ENCODE peak calls at places on chromosomes 4 and X, in nine cellular contexts. Q, N, M, W, U, A, D, Z and F are unnamed samples.
A peak's percentile ranks its signal among the peaks of the same experiment; 100 is the strongest.

GRCh38 chr4:73978886-73979285 is 2.9 kb downstream of the PF4 start:
- DNase-seq in W (peak; percentile 78), Q (no peak), Z (peak; percentile 92), N (peak; percentile 93), U (no peak), D (no peak), M (no peak), A (no peak), F (peak; percentile 43)

GRCh38 chrX:68550193-68550592 is 51.3 kb downstream of the YIPF6 start:
- DNase-seq in N (no peak), Z (no peak), U (no peak), M (no peak), A (no peak), W (no peak), D (no peak), Q (no peak), F (no peak)

GRCh38 chr4:25427871-25428270 is 50.8 kb downstream of the ANAPC4 start:
- DNase-seq in M (no peak), N (no peak), A (no peak), D (no peak), Z (no peak), Q (no peak), W (no peak), U (no peak), F (no peak)

GRCh38 chrX:137848291-137848905 is 282.5 kb downstream of the ZIC3 start:
- DNase-seq in U (no peak), D (no peak), A (peak; percentile 13), M (no peak), Z (no peak), W (no peak), N (no peak), Q (no peak), F (no peak)

GRCh38 chr4:152919826-152920225 is 16.3 kb upstream of the FHDC1 start:
- DNase-seq in N (no peak), Z (no peak), U (no peak), Q (no peak), M (no peak), A (no peak), W (no peak), D (no peak), F (no peak)

GRCh38 chr4:102759835-102760644 is 728 bp downstream of the MANBA start:
- DNase-seq in D (no peak), A (peak; percentile 10), N (peak; percentile 56), Q (peak; percentile 6), U (peak; percentile 1), W (peak; percentile 50), M (peak; percentile 70), Z (peak; percentile 62), F (peak; percentile 35)

GRCh38 chr4:144645621-144646522 is at the start of gene HHIP:
- DNase-seq in Q (no peak), N (peak; percentile 90), A (peak; percentile 64), D (no peak), W (no peak), M (peak; percentile 46), U (no peak), Z (peak; percentile 65), F (peak; percentile 59)

GRCh38 chr4:151808120-151808529 is 47.3 kb upstream of the GATB start:
- DNase-seq in N (peak; percentile 29), D (no peak), U (no peak), W (peak; percentile 74), A (no peak), Q (no peak), M (no peak), Z (no peak), F (no peak)

GRCh38 chr4:183163135-183163534 is 64.1 kb downstream of the WWC2 start:
- DNase-seq in U (no peak), A (no peak), N (no peak), D (no peak), Z (no peak), Q (no peak), M (no peak), W (no peak), F (no peak)

GRCh38 chr4:138189212-138189611 is 52.9 kb downstream of the SLC7A11 start:
- DNase-seq in W (no peak), Q (no peak), A (no peak), Z (no peak), M (no peak), U (no peak), D (no peak), N (no peak), F (no peak)

GRCh38 chrX:123215397-123216089 is 31.5 kb downstream of the GRIA3 start:
- DNase-seq in N (no peak), D (no peak), A (no peak), Z (no peak), M (no peak), U (no peak), W (no peak), Q (no peak), F (no peak)

GRCh38 chrX:39815621-39816020 is 282.1 kb downstream of the BCOR start:
- DNase-seq in W (no peak), Z (no peak), Q (no peak), M (peak; percentile 30), A (no peak), U (no peak), N (no peak), D (no peak), F (no peak)

GRCh38 chrX:47748576-47748975 is 88.1 kb upstream of the ZNF81 start:
- DNase-seq in Q (no peak), A (no peak), D (no peak), W (no peak), M (no peak), U (no peak), Z (peak; percentile 18), N (no peak), F (no peak)

GRCh38 chr4:186144596-186145569 is 40.4 kb downstream of the FAM149A start:
- DNase-seq in N (peak; percentile 60), D (peak; percentile 76), Q (peak; percentile 77), U (peak; percentile 5), Z (peak; percentile 51), W (no peak), M (no peak), A (no peak), F (peak; percentile 53)

GRCh38 chrX:107485019-107485418 is 35.6 kb downstream of the FRMPD3 start:
- DNase-seq in N (peak; percentile 5), U (no peak), Q (no peak), M (no peak), Z (no peak), W (no peak), A (no peak), D (no peak), F (no peak)

GRCh38 chr4:95285797-95286196 is 263.0 kb downstream of the UNC5C start:
- DNase-seq in U (no peak), M (no peak), Q (no peak), N (no peak), D (no peak), W (no peak), A (no peak), Z (no peak), F (no peak)

GRCh38 chr4:124596811-124597210 is 115.7 kb downstream of the ANKRD50 start:
- DNase-seq in W (no peak), D (no peak), M (no peak), N (no peak), Z (no peak), Q (no peak), A (no peak), U (no peak), F (no peak)

GRCh38 chr4:165994706-165995105 is 121.7 kb downstream of the TLL1 start:
- DNase-seq in M (no peak), N (no peak), W (peak; percentile 73), D (no peak), Q (no peak), A (no peak), U (no peak), Z (no peak), F (no peak)

GRCh38 chr4:186067757-186068385 is 1.1 kb upstream of the TLR3 start:
- DNase-seq in M (no peak), D (no peak), W (peak; percentile 45), A (peak; percentile 22), Z (peak; percentile 75), Q (no peak), U (peak; percentile 1), N (peak; percentile 37), F (peak; percentile 30)

GRCh38 chr4:7957113-7957656 is 17.5 kb upstream of the AFAP1 start:
- DNase-seq in D (no peak), W (no peak), Z (peak; percentile 23), Q (no peak), A (no peak), N (no peak), M (no peak), U (no peak), F (no peak)

GRCh38 chrX:24229967-24230366 is 80.4 kb downstream of the ZFX start:
- DNase-seq in M (no peak), W (no peak), U (no peak), Z (no peak), N (no peak), A (no peak), D (no peak), Q (no peak), F (no peak)

GRCh38 chr4:185721949-185722316 is 90.1 kb downstream of the SORBS2 start:
- DNase-seq in Z (peak; percentile 78), W (no peak), M (no peak), N (peak; percentile 59), D (no peak), A (no peak), Q (no peak), U (no peak), F (no peak)

GRCh38 chrX:150363561-150364346 is 637 bp downstream of the MAMLD1 start:
- DNase-seq in D (no peak), U (no peak), N (peak; percentile 32), Z (peak; percentile 29), W (no peak), A (no peak), Q (no peak), M (no peak), F (no peak)

GRCh38 chr4:112521123-112522116 is 5.4 kb upstream of the NEUROG2 start:
- DNase-seq in D (no peak), Q (peak; percentile 61), U (no peak), Z (no peak), M (no peak), W (no peak), N (no peak), A (no peak), F (no peak)

GRCh38 chr4:3305610-3306371 is 13.0 kb downstream of the RGS12 start:
- DNase-seq in W (no peak), Z (no peak), D (no peak), N (no peak), A (no peak), M (no peak), U (no peak), Q (no peak), F (no peak)

GRCh38 chrX:136619889-136620505 is 28.0 kb upstream of the CD40LG start:
- DNase-seq in U (no peak), D (no peak), A (no peak), Z (no peak), N (no peak), M (no peak), Q (no peak), W (no peak), F (no peak)

GRCh38 chr4:14783011-14783877 is 219.0 kb upstream of the CPEB2 start:
- DNase-seq in A (no peak), D (no peak), Q (no peak), Z (peak; percentile 20), N (peak; percentile 90), M (peak; percentile 9), W (no peak), U (peak; percentile 15), F (no peak)

GRCh38 chr4:187167126-187167525 is 443.5 kb upstream of the FAT1 start:
- DNase-seq in U (no peak), D (no peak), A (no peak), Q (no peak), Z (no peak), M (no peak), N (no peak), W (no peak), F (no peak)

GRCh38 chrX:83916525-83916924 is 55.6 kb downstream of the CYLC1 start:
- DNase-seq in D (no peak), M (peak; percentile 5), Z (no peak), W (peak; percentile 6), A (no peak), U (no peak), Q (no peak), N (no peak), F (peak; percentile 2)

GRCh38 chr4:1981251-1982055 is 27.3 kb downstream of the NELFA start:
- DNase-seq in Z (peak; percentile 19), N (peak; percentile 37), Q (no peak), A (no peak), D (no peak), M (no peak), W (no peak), U (no peak), F (no peak)

GRCh38 chrX:105975382-105975781 is 63.1 kb downstream of the SERPINA7 start:
- DNase-seq in Q (peak; percentile 1), D (no peak), Z (peak; percentile 21), N (peak; percentile 14), W (no peak), A (no peak), U (no peak), M (no peak), F (no peak)